ENCODE peak calls at places on chromosomes 4 and X, in six cellular contexts. One of them, this sample, is unnamed.

GRCh38 chr4:17721496-17722360 is 59.7 kb downstream of the FAM184B start:
- DNase-seq in H1: no peak
- DNase-seq in HepG2: no peak
- DNase-seq in SK-N-SH: no peak
- DNase-seq in GM12878: no peak
- DNase-seq in K562: no peak
- DNase-seq in this sample: no peak

GRCh38 chrX:8868906-8869305 is 67.7 kb upstream of the FAM9A start:
- DNase-seq in HepG2: no peak
- DNase-seq in H1: no peak
- DNase-seq in SK-N-SH: no peak
- DNase-seq in K562: no peak
- DNase-seq in GM12878: no peak
- DNase-seq in this sample: no peak

GRCh38 chr4:518569-519083 is 19.6 kb downstream of the PIGG start:
- DNase-seq in GM12878: no peak
- DNase-seq in SK-N-SH: no peak
- DNase-seq in H1: no peak
- DNase-seq in HepG2: no peak
- DNase-seq in K562: no peak
- DNase-seq in this sample: no peak

GRCh38 chr4:157013656-157014055 is 42.1 kb upstream of the PDGFC start:
- DNase-seq in GM12878: no peak
- DNase-seq in K562: no peak
- DNase-seq in H1: no peak
- DNase-seq in SK-N-SH: no peak
- DNase-seq in HepG2: no peak
- DNase-seq in this sample: no peak

GRCh38 chr4:89835413-89835812 is 1.5 kb downstream of the SNCA start:
- DNase-seq in K562: no peak
- DNase-seq in GM12878: no peak
- DNase-seq in SK-N-SH: no peak
- DNase-seq in HepG2: no peak
- DNase-seq in H1: no peak
- DNase-seq in this sample: no peak

GRCh38 chr4:128635141-128635911 is 174.2 kb upstream of the JADE1 start:
- DNase-seq in K562: peak
- DNase-seq in H1: no peak
- DNase-seq in SK-N-SH: no peak
- DNase-seq in GM12878: no peak
- DNase-seq in HepG2: peak
- DNase-seq in this sample: peak

GRCh38 chrX:56233100-56233499 is 944 bp downstream of the KLF8 start:
- DNase-seq in H1: no peak
- DNase-seq in K562: no peak
- DNase-seq in SK-N-SH: no peak
- DNase-seq in HepG2: no peak
- DNase-seq in GM12878: no peak
- DNase-seq in this sample: no peak

GRCh38 chr4:128341634-128342033 is 54.0 kb upstream of the PGRMC2 start:
- DNase-seq in SK-N-SH: no peak
- DNase-seq in GM12878: no peak
- DNase-seq in HepG2: peak
- DNase-seq in H1: no peak
- DNase-seq in K562: no peak
- DNase-seq in this sample: no peak

GRCh38 chr4:101345271-101345595 is 2.1 kb downstream of the PPP3CA start:
- DNase-seq in K562: no peak
- DNase-seq in GM12878: no peak
- DNase-seq in HepG2: no peak
- DNase-seq in H1: no peak
- DNase-seq in SK-N-SH: peak
- DNase-seq in this sample: no peak

GRCh38 chr4:5632571-5632970 is 75.8 kb downstream of the EVC2 start:
- DNase-seq in HepG2: no peak
- DNase-seq in K562: no peak
- DNase-seq in GM12878: no peak
- DNase-seq in H1: no peak
- DNase-seq in SK-N-SH: no peak
- DNase-seq in this sample: no peak

DNA sequence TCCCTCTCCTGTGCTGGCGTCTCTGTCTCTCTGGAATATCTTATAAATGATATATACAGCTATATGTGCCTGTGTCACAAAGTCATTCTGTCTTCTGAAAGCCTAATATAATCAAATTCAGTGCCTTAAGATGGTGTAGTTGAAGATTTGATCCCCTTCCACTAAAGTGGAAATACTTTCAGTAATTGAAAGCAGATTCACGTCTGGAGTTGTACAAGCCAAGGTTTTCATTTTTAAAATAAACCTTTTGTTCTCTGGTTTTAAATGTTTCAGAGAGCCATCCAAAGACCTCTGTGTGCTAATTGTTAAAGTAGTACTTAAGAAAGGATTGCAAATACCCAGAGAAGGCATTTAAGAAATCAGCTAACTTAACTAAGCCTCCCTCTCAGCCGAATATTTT is 206.8 kb downstream of the TENM3 start:
- DNase-seq in K562: no peak
- DNase-seq in HepG2: no peak
- DNase-seq in H1: no peak
- DNase-seq in GM12878: no peak
- DNase-seq in SK-N-SH: no peak
- DNase-seq in this sample: no peak
- H3K4me2 ChIP-seq in K562: no peak
- H3K4me2 ChIP-seq in HepG2: no peak
- H3K4me2 ChIP-seq in H1: peak
- H3K4me2 ChIP-seq in GM12878: no peak
- H3K4me2 ChIP-seq in SK-N-SH: peak
- H3K4me2 ChIP-seq in this sample: peak

GRCh38 chr4:20698382-20698781 is 1.9 kb upstream of the PACRGL start:
- DNase-seq in SK-N-SH: no peak
- DNase-seq in H1: no peak
- DNase-seq in K562: no peak
- DNase-seq in GM12878: no peak
- DNase-seq in HepG2: no peak
- DNase-seq in this sample: no peak

GRCh38 chr4:20696815-20697214 is 3.4 kb upstream of the PACRGL start:
- DNase-seq in H1: no peak
- DNase-seq in K562: no peak
- DNase-seq in HepG2: no peak
- DNase-seq in SK-N-SH: no peak
- DNase-seq in GM12878: no peak
- DNase-seq in this sample: no peak

GRCh38 chr4:20698820-20699219 is 1.4 kb upstream of the PACRGL start:
- DNase-seq in SK-N-SH: no peak
- DNase-seq in H1: no peak
- DNase-seq in GM12878: no peak
- DNase-seq in K562: peak
- DNase-seq in HepG2: no peak
- DNase-seq in this sample: no peak

DNA sequence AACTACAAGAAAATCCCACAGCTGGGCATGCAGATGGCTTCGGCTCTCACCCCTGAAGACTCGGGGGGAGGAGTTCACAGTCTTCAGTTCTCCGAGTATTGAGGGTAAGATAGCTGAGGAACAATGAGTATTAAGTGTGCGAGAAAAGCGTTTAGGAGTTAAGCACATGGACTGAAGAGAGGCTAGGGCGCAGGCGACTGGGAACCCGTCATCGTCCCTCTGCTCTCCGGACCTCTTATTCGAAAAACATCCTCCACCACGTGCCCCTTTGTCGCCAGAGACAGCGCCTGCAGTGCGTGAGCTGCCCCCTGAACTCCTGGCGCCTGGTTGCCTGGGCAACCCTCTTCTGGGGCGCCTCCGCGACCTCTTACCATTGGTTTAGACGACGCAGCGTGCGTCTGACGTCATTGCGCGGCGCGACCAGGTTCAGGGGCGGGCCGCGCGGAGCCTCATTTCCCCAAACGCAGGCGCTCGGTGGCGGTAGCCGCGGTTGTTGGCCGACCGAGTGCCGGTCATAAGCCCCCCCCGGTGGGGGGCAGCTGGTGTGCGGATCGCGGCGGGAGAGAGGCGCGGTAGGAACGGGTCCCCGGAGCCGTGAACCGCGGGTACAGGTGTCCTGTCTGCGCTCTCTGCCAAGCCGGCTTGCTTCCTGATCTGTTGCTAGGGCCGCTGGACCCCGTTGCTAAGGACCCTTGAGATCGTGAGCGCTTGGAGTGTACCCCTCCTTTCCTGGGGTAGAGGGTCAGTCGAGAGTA is at the start of gene PACRGL:
- DNase-seq in GM12878: peak
- DNase-seq in H1: peak
- DNase-seq in HepG2: peak
- DNase-seq in K562: peak
- DNase-seq in SK-N-SH: peak
- DNase-seq in this sample: peak
- TF ChIP-seq EP300 in GM12878: no peak
- TF ChIP-seq EP300 in H1: no peak
- TF ChIP-seq EP300 in HepG2: no peak
- TF ChIP-seq EP300 in K562: no peak
- TF ChIP-seq EP300 in SK-N-SH: no peak
- TF ChIP-seq EP300 in this sample: no peak

DNA sequence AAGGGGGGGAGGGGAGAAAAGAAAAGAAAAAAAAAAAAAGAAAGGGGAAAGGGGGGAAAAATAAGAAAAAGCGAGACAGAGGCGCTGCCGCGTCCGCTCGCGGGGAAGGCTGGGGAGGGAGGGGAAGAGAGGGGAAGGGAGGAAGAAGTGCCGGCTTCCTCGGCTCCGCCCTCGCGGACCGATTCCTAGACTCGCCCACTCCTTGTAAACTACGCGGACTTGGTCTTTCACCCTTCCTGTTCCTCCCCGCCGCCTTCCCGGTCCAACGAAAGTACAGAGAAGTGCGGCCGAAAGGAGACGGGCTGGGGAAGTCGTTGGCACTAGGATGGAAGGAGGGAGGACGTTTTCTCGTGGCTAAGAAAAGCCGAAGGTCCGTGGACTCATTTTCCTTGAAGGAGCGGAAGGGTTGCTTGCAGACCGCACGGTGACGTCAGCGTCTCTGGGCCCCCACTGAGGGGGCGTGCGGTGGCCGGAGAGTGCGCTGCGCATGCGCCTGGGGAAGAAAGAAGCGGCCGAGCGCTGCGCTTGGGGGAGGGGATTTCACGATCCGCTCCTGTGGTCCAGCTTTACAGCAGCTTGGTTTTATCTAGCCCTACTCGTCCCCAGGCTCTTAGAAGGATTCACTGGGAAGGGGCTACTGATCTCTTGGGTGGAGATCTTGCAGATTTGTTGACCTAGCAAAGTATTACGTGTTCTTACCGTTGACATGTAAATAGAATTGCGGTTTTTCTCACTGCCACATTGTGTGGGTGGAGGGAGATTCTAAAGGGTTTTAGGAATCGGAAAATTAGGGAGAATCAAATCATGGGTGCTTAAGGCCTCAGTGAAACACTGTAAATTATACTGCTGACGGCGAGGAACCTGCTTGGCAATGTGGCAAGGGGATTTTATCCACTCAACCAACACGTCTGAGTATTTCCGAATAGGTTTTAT is at the start of gene CCNI:
- DNase-seq in SK-N-SH: peak
- DNase-seq in H1: peak
- DNase-seq in K562: peak
- DNase-seq in GM12878: peak
- DNase-seq in HepG2: peak
- DNase-seq in this sample: peak
- TF ChIP-seq CHD2 in SK-N-SH: peak
- TF ChIP-seq CHD2 in H1: peak
- TF ChIP-seq CHD2 in K562: peak
- TF ChIP-seq CHD2 in GM12878: peak
- TF ChIP-seq CHD2 in HepG2: peak
- TF ChIP-seq CHD2 in this sample: peak

GRCh38 chrX:116111934-116112595 is 58.5 kb upstream of the AGTR2 start:
- DNase-seq in K562: no peak
- DNase-seq in H1: no peak
- DNase-seq in SK-N-SH: no peak
- DNase-seq in HepG2: no peak
- DNase-seq in GM12878: no peak
- DNase-seq in this sample: no peak
- H3K4me2 ChIP-seq in K562: no peak
- H3K4me2 ChIP-seq in H1: no peak
- H3K4me2 ChIP-seq in SK-N-SH: no peak
- H3K4me2 ChIP-seq in HepG2: no peak
- H3K4me2 ChIP-seq in GM12878: no peak
- H3K4me2 ChIP-seq in this sample: no peak

GRCh38 chr4:2226261-2226660 is 15.7 kb downstream of the HAUS3 start:
- DNase-seq in H1: no peak
- DNase-seq in SK-N-SH: no peak
- DNase-seq in K562: no peak
- DNase-seq in HepG2: no peak
- DNase-seq in GM12878: no peak
- DNase-seq in this sample: no peak

GRCh38 chr4:2218436-2218835 is 23.5 kb downstream of the HAUS3 start:
- DNase-seq in SK-N-SH: no peak
- DNase-seq in HepG2: no peak
- DNase-seq in K562: no peak
- DNase-seq in H1: no peak
- DNase-seq in GM12878: no peak
- DNase-seq in this sample: no peak

GRCh38 chr4:2219233-2219760 is 22.6 kb downstream of the HAUS3 start:
- DNase-seq in K562: no peak
- DNase-seq in HepG2: no peak
- DNase-seq in H1: no peak
- DNase-seq in GM12878: no peak
- DNase-seq in SK-N-SH: no peak
- DNase-seq in this sample: no peak

GRCh38 chr4:2220016-2220620 is 21.8 kb downstream of the HAUS3 start:
- DNase-seq in K562: peak
- DNase-seq in HepG2: peak
- DNase-seq in GM12878: peak
- DNase-seq in H1: no peak
- DNase-seq in SK-N-SH: peak
- DNase-seq in this sample: peak

GRCh38 chr4:2222838-2223237 is 19.1 kb downstream of the HAUS3 start:
- DNase-seq in H1: no peak
- DNase-seq in GM12878: no peak
- DNase-seq in K562: no peak
- DNase-seq in HepG2: no peak
- DNase-seq in SK-N-SH: no peak
- DNase-seq in this sample: no peak
- TF ChIP-seq EP300 in H1: no peak
- TF ChIP-seq EP300 in GM12878: no peak
- TF ChIP-seq EP300 in K562: no peak
- TF ChIP-seq EP300 in HepG2: no peak
- TF ChIP-seq EP300 in SK-N-SH: no peak
- TF ChIP-seq EP300 in this sample: no peak

DNA sequence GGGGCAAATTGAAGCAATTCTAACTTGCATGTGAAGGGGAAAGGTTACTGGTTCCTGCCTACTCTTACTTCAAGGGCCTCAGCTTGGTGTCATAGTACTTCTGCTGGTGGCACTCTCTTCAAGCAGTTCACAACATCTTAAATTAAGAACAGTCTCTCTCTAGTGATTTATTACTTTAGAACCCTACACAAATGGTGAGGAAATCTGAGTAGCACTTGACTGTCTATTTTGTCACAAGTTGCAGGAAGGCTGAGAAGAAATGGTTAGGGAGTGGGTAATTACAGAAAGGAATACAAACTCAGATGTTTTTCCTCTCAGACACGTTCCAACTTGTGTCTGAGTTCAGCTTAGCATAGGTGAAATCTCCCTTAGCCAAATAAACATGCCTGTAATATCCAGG is 242.3 kb upstream of the GRIA3 start:
- DNase-seq in H1: no peak
- DNase-seq in K562: no peak
- DNase-seq in HepG2: no peak
- DNase-seq in SK-N-SH: no peak
- DNase-seq in GM12878: no peak
- DNase-seq in this sample: no peak
- TF ChIP-seq CHD2 in H1: no peak
- TF ChIP-seq CHD2 in K562: no peak
- TF ChIP-seq CHD2 in HepG2: no peak
- TF ChIP-seq CHD2 in SK-N-SH: no peak
- TF ChIP-seq CHD2 in GM12878: no peak
- TF ChIP-seq CHD2 in this sample: no peak

This sample was measured in A549.